ENCODE peak calls at places on chromosomes 16 and 17, in eight cellular contexts. K is sigmoid colon; I is astrocyte of the spinal cord; D is iris pigment epithelial cell; C is COLO829; V is CD4-positive, alpha-beta T cell; X is HAP-1; M is activated naive CD4-positive, alpha-beta T cell. G is an unnamed sample.

GRCh38 chr16:70565053-70565452 is 41.4 kb downstream of the SF3B3 start:
- DNase-seq in K (peak), I (no peak), D (no peak), C (no peak), V (no peak), X (no peak), M (no peak), G (no peak)

GRCh38 chr17:63435681-63436522 is 10.2 kb downstream of the CYB561 start:
- DNase-seq in K (no peak), I (no peak), D (no peak), C (no peak), V (no peak), X (no peak), M (no peak), G (no peak)

GRCh38 chr17:56679767-56680422 is 86.4 kb downstream of the NOG start:
- DNase-seq in K (no peak), I (no peak), D (peak), C (no peak), V (no peak), X (no peak), M (no peak), G (no peak)

GRCh38 chr16:87086156-87086555 is 231.0 kb downstream of the C16orf95 start:
- DNase-seq in K (no peak), I (peak), D (peak), C (no peak), V (no peak), X (no peak), M (no peak), G (no peak)

GRCh38 chr17:66714046-66715023 is 120.6 kb upstream of the CACNG5 start:
- DNase-seq in K (no peak), I (no peak), D (no peak), C (no peak), V (no peak), X (no peak), M (no peak), G (no peak)

GRCh38 chr16:16052916-16053315 is 103.5 kb downstream of the ABCC1 start:
- DNase-seq in K (no peak), I (peak), D (peak), C (no peak), V (no peak), X (no peak), M (no peak), G (no peak)

GRCh38 chr16:54546481-54546880 is 259.9 kb upstream of the IRX3 start:
- DNase-seq in K (no peak), I (no peak), D (no peak), C (no peak), V (no peak), X (no peak), M (no peak), G (no peak)

GRCh38 chr17:5508855-5509254 is 22.5 kb downstream of the MIS12 start:
- DNase-seq in K (no peak), I (peak), D (peak), C (no peak), V (no peak), X (no peak), M (no peak), G (no peak)

GRCh38 chr17:410674-411401 is 58.2 kb upstream of the RPH3AL start:
- DNase-seq in K (no peak), I (peak), D (peak), C (no peak), V (peak), X (peak), M (no peak), G (no peak)